ENCODE peak calls at places on chromosomes 2 and 18, in seven cellular contexts. One of them, this sample, is unnamed. For H3K9me3 and H3K4me1, the result is how much of the 10 kb centered on the place peaks cover.

GRCh38 chr2:24878341-24878740 is 41.7 kb downstream of the ADCY3 start:
- DNase-seq in gastrocnemius medialis: no peak
- DNase-seq in prostate gland: no peak
- DNase-seq in ovary: no peak
- DNase-seq in tibial nerve: no peak
- DNase-seq in breast epithelium: no peak
- DNase-seq in sigmoid colon: no peak
- DNase-seq in this sample: no peak

GRCh38 chr2:9169310-9170107 is 37.1 kb upstream of the ASAP2 start:
- DNase-seq in gastrocnemius medialis: no peak
- DNase-seq in prostate gland: no peak
- DNase-seq in ovary: no peak
- DNase-seq in tibial nerve: no peak
- DNase-seq in breast epithelium: no peak
- DNase-seq in sigmoid colon: no peak
- DNase-seq in this sample: no peak

GRCh38 chr2:23619941-23620340 is 235.0 kb downstream of the KLHL29 start:
- DNase-seq in gastrocnemius medialis: no peak
- DNase-seq in prostate gland: no peak
- DNase-seq in ovary: no peak
- DNase-seq in tibial nerve: no peak
- DNase-seq in breast epithelium: no peak
- DNase-seq in sigmoid colon: no peak
- DNase-seq in this sample: no peak

GRCh38 chr2:85758361-85759256 is 4.8 kb downstream of the ATOH8 start:
- DNase-seq in gastrocnemius medialis: no peak
- DNase-seq in prostate gland: no peak
- DNase-seq in ovary: peak
- DNase-seq in tibial nerve: no peak
- DNase-seq in breast epithelium: no peak
- DNase-seq in sigmoid colon: no peak
- DNase-seq in this sample: peak

GRCh38 chr2:19127616-19128015 is 230.8 kb downstream of the OSR1 start:
- DNase-seq in gastrocnemius medialis: no peak
- DNase-seq in prostate gland: no peak
- DNase-seq in ovary: no peak
- DNase-seq in tibial nerve: no peak
- DNase-seq in breast epithelium: no peak
- DNase-seq in sigmoid colon: no peak
- DNase-seq in this sample: no peak

GRCh38 chr2:152566728-152567069 is 150.6 kb downstream of the PRPF40A start:
- DNase-seq in gastrocnemius medialis: no peak
- DNase-seq in prostate gland: no peak
- DNase-seq in ovary: no peak
- DNase-seq in tibial nerve: no peak
- DNase-seq in breast epithelium: no peak
- DNase-seq in sigmoid colon: no peak
- DNase-seq in this sample: no peak

GRCh38 chr2:10281891-10282290 is 20.8 kb upstream of the HPCAL1 start:
- DNase-seq in gastrocnemius medialis: no peak
- DNase-seq in prostate gland: no peak
- DNase-seq in ovary: no peak
- DNase-seq in tibial nerve: no peak
- DNase-seq in breast epithelium: no peak
- DNase-seq in sigmoid colon: peak
- DNase-seq in this sample: no peak

GRCh38 chr2:37192551-37192950 is 3.7 kb upstream of the CEBPZOS start:
- DNase-seq in gastrocnemius medialis: no peak
- DNase-seq in prostate gland: no peak
- DNase-seq in ovary: no peak
- DNase-seq in tibial nerve: no peak
- DNase-seq in breast epithelium: no peak
- DNase-seq in sigmoid colon: no peak
- DNase-seq in this sample: no peak

GRCh38 chr18:55346961-55347740 is 240.8 kb downstream of the TCF4 start:
- DNase-seq in gastrocnemius medialis: no peak
- DNase-seq in prostate gland: no peak
- DNase-seq in ovary: no peak
- DNase-seq in tibial nerve: no peak
- DNase-seq in breast epithelium: no peak
- DNase-seq in sigmoid colon: no peak
- DNase-seq in this sample: no peak

GRCh38 chr2:88919087-88919738 is 227.7 kb downstream of the RPIA start:
- DNase-seq in gastrocnemius medialis: no peak
- DNase-seq in prostate gland: no peak
- DNase-seq in ovary: no peak
- DNase-seq in tibial nerve: no peak
- DNase-seq in breast epithelium: no peak
- DNase-seq in sigmoid colon: no peak
- DNase-seq in this sample: no peak

GRCh38 chr2:226220511-226220910 is 579.1 kb downstream of the IRS1 start:
- DNase-seq in gastrocnemius medialis: no peak
- DNase-seq in prostate gland: no peak
- DNase-seq in ovary: no peak
- DNase-seq in tibial nerve: no peak
- DNase-seq in breast epithelium: no peak
- DNase-seq in sigmoid colon: no peak
- DNase-seq in this sample: no peak

DNA sequence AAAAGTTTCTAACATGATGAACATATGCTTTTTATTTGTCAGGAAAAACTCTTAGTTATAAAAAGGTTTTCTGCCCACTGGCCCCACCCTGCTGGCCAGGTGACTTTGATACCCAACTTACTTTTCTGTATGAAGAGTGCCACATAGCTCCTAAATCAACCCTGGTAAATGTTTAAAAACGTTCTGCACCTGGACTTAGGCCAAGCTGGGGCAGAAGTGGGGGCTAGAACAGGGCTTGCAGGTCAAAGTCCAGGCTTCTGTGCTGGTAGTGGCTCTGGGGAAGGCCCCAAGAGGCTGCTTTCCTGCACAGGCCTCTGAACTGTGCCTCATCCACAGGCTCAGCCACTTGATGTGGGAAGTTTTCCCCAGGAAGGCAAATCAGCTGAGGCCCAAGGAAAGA is 171.7 kb downstream of the ANKRD30B start:
- DNase-seq in gastrocnemius medialis: no peak
- DNase-seq in prostate gland: no peak
- DNase-seq in ovary: no peak
- DNase-seq in tibial nerve: no peak
- DNase-seq in breast epithelium: no peak
- DNase-seq in sigmoid colon: no peak
- DNase-seq in this sample: peak
- H3K9me3 ChIP-seq in gastrocnemius medialis: under half
- H3K9me3 ChIP-seq in prostate gland: under half
- H3K9me3 ChIP-seq in ovary: under half
- H3K9me3 ChIP-seq in tibial nerve: under half
- H3K9me3 ChIP-seq in breast epithelium: under half
- H3K9me3 ChIP-seq in sigmoid colon: under half
- H3K9me3 ChIP-seq in this sample: under half

DNA sequence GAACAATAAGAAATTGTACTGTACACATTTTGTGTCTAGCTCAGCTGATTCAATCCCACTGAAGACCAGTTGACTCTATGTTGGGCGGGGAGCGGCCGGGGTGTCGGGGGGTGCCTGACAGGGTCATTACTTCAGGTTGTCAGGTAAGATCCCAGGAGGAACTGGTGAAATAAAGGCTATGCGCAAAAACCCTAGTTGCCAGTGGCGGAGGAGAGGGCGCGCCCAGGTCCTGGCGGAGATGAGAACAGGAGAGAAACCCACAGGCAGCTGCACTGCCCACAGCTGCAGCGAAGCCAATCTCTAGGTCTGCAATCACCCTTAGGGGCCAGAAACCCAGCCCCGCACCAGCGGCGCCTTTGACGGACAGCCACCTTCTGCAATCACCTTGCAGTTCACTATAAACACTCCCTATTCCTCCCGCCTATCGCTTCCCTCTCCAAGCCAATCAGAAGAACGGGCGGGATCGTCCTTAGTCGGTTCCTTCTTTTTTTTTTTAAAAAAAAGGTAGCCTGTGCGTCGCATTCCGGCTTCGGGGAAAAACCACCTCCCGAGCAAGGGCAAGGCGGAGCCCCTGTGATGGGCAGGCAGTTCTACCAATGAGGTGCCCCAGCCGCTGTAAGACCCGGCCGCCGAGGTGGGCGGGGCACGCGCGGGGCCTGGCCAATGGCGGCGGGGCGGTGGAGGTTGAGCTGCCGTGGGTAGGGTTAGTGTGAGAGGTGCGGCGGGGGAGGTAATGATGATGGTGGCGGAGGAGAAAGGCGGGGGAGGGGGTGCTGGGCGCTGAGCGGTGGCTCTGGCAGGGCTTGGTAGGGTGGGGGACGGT is at the start of gene EHBP1:
- DNase-seq in gastrocnemius medialis: peak
- DNase-seq in prostate gland: peak
- DNase-seq in ovary: peak
- DNase-seq in tibial nerve: peak
- DNase-seq in breast epithelium: peak
- DNase-seq in sigmoid colon: peak
- DNase-seq in this sample: peak
- TF ChIP-seq POLR2A in gastrocnemius medialis: peak
- TF ChIP-seq POLR2A in prostate gland: peak
- TF ChIP-seq POLR2A in ovary: peak
- TF ChIP-seq POLR2A in tibial nerve: peak
- TF ChIP-seq POLR2A in breast epithelium: no peak
- TF ChIP-seq POLR2A in sigmoid colon: peak
- TF ChIP-seq POLR2A in this sample: peak

GRCh38 chr2:103960126-103960508 is 893.8 kb upstream of the POU3F3 start:
- DNase-seq in gastrocnemius medialis: no peak
- DNase-seq in prostate gland: no peak
- DNase-seq in ovary: no peak
- DNase-seq in tibial nerve: no peak
- DNase-seq in breast epithelium: no peak
- DNase-seq in sigmoid colon: no peak
- DNase-seq in this sample: no peak
- H3K4me1 ChIP-seq in gastrocnemius medialis: under half
- H3K4me1 ChIP-seq in prostate gland: under half
- H3K4me1 ChIP-seq in ovary: under half
- H3K4me1 ChIP-seq in tibial nerve: under half
- H3K4me1 ChIP-seq in breast epithelium: under half
- H3K4me1 ChIP-seq in sigmoid colon: under half
- H3K4me1 ChIP-seq in this sample: under half

GRCh38 chr2:207765960-207766582 is 3.6 kb downstream of the FZD5 start:
- DNase-seq in gastrocnemius medialis: no peak
- DNase-seq in prostate gland: no peak
- DNase-seq in ovary: no peak
- DNase-seq in tibial nerve: no peak
- DNase-seq in breast epithelium: no peak
- DNase-seq in sigmoid colon: no peak
- DNase-seq in this sample: no peak
- H3K9me3 ChIP-seq in gastrocnemius medialis: under half
- H3K9me3 ChIP-seq in prostate gland: under half
- H3K9me3 ChIP-seq in ovary: under half
- H3K9me3 ChIP-seq in tibial nerve: under half
- H3K9me3 ChIP-seq in breast epithelium: under half
- H3K9me3 ChIP-seq in sigmoid colon: under half
- H3K9me3 ChIP-seq in this sample: under half

GRCh38 chr2:3518496-3519254 is 656 bp downstream of the ADI1 start:
- DNase-seq in gastrocnemius medialis: peak
- DNase-seq in prostate gland: peak
- DNase-seq in ovary: peak
- DNase-seq in tibial nerve: peak
- DNase-seq in breast epithelium: peak
- DNase-seq in sigmoid colon: peak
- DNase-seq in this sample: peak
- TF ChIP-seq POLR2A in gastrocnemius medialis: peak
- TF ChIP-seq POLR2A in prostate gland: peak
- TF ChIP-seq POLR2A in ovary: no peak
- TF ChIP-seq POLR2A in tibial nerve: peak
- TF ChIP-seq POLR2A in breast epithelium: no peak
- TF ChIP-seq POLR2A in sigmoid colon: peak
- TF ChIP-seq POLR2A in this sample: no peak

GRCh38 chr2:166417669-166418068 is 41.9 kb upstream of the SCN9A start:
- DNase-seq in gastrocnemius medialis: no peak
- DNase-seq in prostate gland: no peak
- DNase-seq in ovary: no peak
- DNase-seq in tibial nerve: no peak
- DNase-seq in breast epithelium: no peak
- DNase-seq in sigmoid colon: no peak
- DNase-seq in this sample: no peak
- H3K4me1 ChIP-seq in gastrocnemius medialis: under half
- H3K4me1 ChIP-seq in prostate gland: under half
- H3K4me1 ChIP-seq in ovary: under half
- H3K4me1 ChIP-seq in tibial nerve: under half
- H3K4me1 ChIP-seq in breast epithelium: under half
- H3K4me1 ChIP-seq in sigmoid colon: under half
- H3K4me1 ChIP-seq in this sample: under half

GRCh38 chr2:121608967-121609366 is 40.3 kb downstream of the CLASP1 start:
- DNase-seq in gastrocnemius medialis: no peak
- DNase-seq in prostate gland: no peak
- DNase-seq in ovary: no peak
- DNase-seq in tibial nerve: no peak
- DNase-seq in breast epithelium: no peak
- DNase-seq in sigmoid colon: no peak
- DNase-seq in this sample: no peak

GRCh38 chr2:121608367-121608766 is 40.9 kb downstream of the CLASP1 start:
- DNase-seq in gastrocnemius medialis: no peak
- DNase-seq in prostate gland: no peak
- DNase-seq in ovary: no peak
- DNase-seq in tibial nerve: no peak
- DNase-seq in breast epithelium: no peak
- DNase-seq in sigmoid colon: no peak
- DNase-seq in this sample: no peak

GRCh38 chr2:121613774-121614173 is 35.5 kb downstream of the CLASP1 start:
- DNase-seq in gastrocnemius medialis: peak
- DNase-seq in prostate gland: no peak
- DNase-seq in ovary: no peak
- DNase-seq in tibial nerve: no peak
- DNase-seq in breast epithelium: no peak
- DNase-seq in sigmoid colon: no peak
- DNase-seq in this sample: no peak

GRCh38 chr2:121613152-121613551 is 36.1 kb downstream of the CLASP1 start:
- DNase-seq in gastrocnemius medialis: no peak
- DNase-seq in prostate gland: no peak
- DNase-seq in ovary: no peak
- DNase-seq in tibial nerve: no peak
- DNase-seq in breast epithelium: no peak
- DNase-seq in sigmoid colon: no peak
- DNase-seq in this sample: no peak

GRCh38 chr2:121611730-121612705 is 37.2 kb downstream of the CLASP1 start:
- DNase-seq in gastrocnemius medialis: no peak
- DNase-seq in prostate gland: no peak
- DNase-seq in ovary: no peak
- DNase-seq in tibial nerve: no peak
- DNase-seq in breast epithelium: no peak
- DNase-seq in sigmoid colon: no peak
- DNase-seq in this sample: no peak
- H3K9me3 ChIP-seq in gastrocnemius medialis: under half
- H3K9me3 ChIP-seq in prostate gland: under half
- H3K9me3 ChIP-seq in ovary: under half
- H3K9me3 ChIP-seq in tibial nerve: under half
- H3K9me3 ChIP-seq in breast epithelium: under half
- H3K9me3 ChIP-seq in sigmoid colon: under half
- H3K9me3 ChIP-seq in this sample: under half